ENCODE peak calls at places on chromosomes 6 and 20, in eight cellular contexts. G, Z, S, J, T, B, D and M are unnamed samples.

GRCh38 chr6:170388113-170388512 is 81.6 kb downstream of the FAM120B start:
- DNase-seq in Z (no peak), B (no peak), T (no peak), G (no peak), J (peak), S (no peak), D (no peak), M (no peak)

GRCh38 chr6:156870926-156871539 is 93.9 kb downstream of the ARID1B start:
- DNase-seq in J (no peak), D (no peak), G (no peak), S (no peak), T (no peak), Z (no peak), B (no peak), M (no peak)

GRCh38 chr6:50270427-50270826 is 220.7 kb upstream of the DEFB112 start:
- DNase-seq in Z (no peak), T (no peak), S (no peak), B (no peak), G (no peak), D (no peak), J (no peak), M (no peak)

GRCh38 chr20:58702859-58703648 is 10.5 kb downstream of the NPEPL1 start:
- DNase-seq in J (no peak), Z (no peak), B (no peak), S (no peak), G (peak), D (no peak), T (no peak), M (no peak)

GRCh38 chr20:52601295-52601971 is 370.7 kb upstream of the TSHZ2 start:
- DNase-seq in J (no peak), D (no peak), B (no peak), G (no peak), S (no peak), Z (no peak), T (no peak), M (no peak)

GRCh38 chr20:32034581-32035397 is 17.3 kb upstream of the HCK start:
- DNase-seq in T (no peak), B (no peak), J (no peak), S (no peak), Z (no peak), G (no peak), D (no peak), M (no peak)

GRCh38 chr6:107108201-107108890 is 7.0 kb downstream of the BEND3 start:
- DNase-seq in B (no peak), G (no peak), J (no peak), Z (no peak), S (no peak), D (no peak), T (no peak), M (no peak)

GRCh38 chr6:4155848-4156466 is 20.6 kb upstream of the ECI2 start:
- DNase-seq in B (peak), J (peak), G (no peak), S (no peak), Z (peak), T (peak), D (peak), M (peak)

GRCh38 chr6:659716-660581 is 3.0 kb upstream of the HUS1B start:
- DNase-seq in T (no peak), S (no peak), Z (no peak), B (no peak), G (no peak), J (no peak), D (no peak), M (no peak)

GRCh38 chr6:72820153-72820552 is 198.3 kb downstream of the KCNQ5 start:
- DNase-seq in Z (no peak), D (no peak), G (no peak), S (no peak), T (no peak), B (no peak), J (no peak), M (no peak)

GRCh38 chr20:60294627-60295026 is 336.4 kb downstream of the CDH26 start:
- DNase-seq in B (no peak), S (no peak), J (no peak), Z (no peak), G (no peak), D (no peak), T (no peak), M (no peak)

GRCh38 chr20:10763117-10763516 is 89.3 kb upstream of the JAG1 start:
- DNase-seq in D (no peak), S (no peak), Z (no peak), J (no peak), T (no peak), G (no peak), B (no peak), M (no peak)

GRCh38 chr6:170522565-170523183 is 30.4 kb downstream of the PSMB1 start:
- DNase-seq in Z (no peak), J (peak), D (no peak), B (peak), T (no peak), S (no peak), G (no peak), M (no peak)

GRCh38 chr20:25000268-25000801 is 7.8 kb upstream of the APMAP start:
- DNase-seq in S (no peak), B (no peak), G (peak), T (peak), J (peak), Z (peak), D (no peak), M (peak)

GRCh38 chr6:87074051-87074711 is 20.7 kb downstream of the CGA start:
- DNase-seq in S (no peak), J (peak), T (peak), G (no peak), B (no peak), D (no peak), Z (no peak), M (no peak)

GRCh38 chr20:32580970-32581838 is 3.9 kb downstream of the NOL4L start:
- DNase-seq in T (no peak), G (peak), Z (no peak), S (no peak), B (peak), J (peak), D (no peak), M (no peak)

GRCh38 chr6:107458687-107459282 is 579 bp downstream of the PDSS2 start:
- DNase-seq in B (peak), Z (no peak), D (no peak), J (peak), G (peak), S (peak), T (peak), M (peak)

GRCh38 chr20:53828673-53829085 is 235.0 kb upstream of the ZNF217 start:
- DNase-seq in T (peak), Z (no peak), S (no peak), J (peak), B (peak), G (no peak), D (no peak), M (no peak)

GRCh38 chr6:142993977-142994376 is 49.0 kb upstream of the HIVEP2 start:
- DNase-seq in Z (no peak), T (no peak), G (no peak), J (no peak), D (no peak), B (no peak), S (no peak), M (no peak)

DNA sequence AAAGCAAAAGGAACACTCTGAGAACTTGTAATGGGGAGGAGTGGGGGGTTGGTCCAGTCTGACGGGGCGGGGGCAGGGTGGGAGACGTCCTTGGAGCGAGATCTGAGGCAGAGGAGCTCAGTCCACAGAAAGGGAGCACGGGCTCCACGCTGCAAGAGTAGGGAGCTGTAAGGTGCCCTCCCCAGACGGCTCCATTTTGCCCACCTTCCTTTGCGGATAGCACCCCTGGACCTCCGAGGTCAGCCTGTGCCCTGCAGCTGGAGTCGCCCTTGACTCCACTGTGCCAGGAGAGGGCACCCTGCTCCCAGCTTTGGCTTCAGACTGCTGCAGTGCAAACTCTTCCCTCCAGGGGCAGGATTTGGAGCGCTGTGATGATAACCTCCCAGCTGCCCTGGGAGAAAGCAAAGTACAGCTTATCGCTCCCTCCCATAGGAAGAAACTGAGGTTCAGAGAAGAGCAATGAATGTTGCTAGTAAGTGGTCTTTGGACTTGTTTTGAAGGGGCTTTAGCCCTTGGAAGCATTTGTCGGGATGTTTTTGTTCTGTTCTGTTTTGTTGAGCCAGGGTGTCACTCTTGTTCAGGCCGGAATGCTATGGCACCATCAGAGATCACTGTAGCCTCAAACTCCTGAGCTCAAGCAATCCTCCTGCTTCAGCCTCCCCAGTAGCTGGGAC is 9.5 kb upstream of the AHCY start:
- DNase-seq in G (peak), D (peak), B (peak), T (peak), J (peak), Z (peak), S (peak), M (peak)
- TF ChIP-seq CTCF in G (peak), D (peak), B (peak), T (peak), J (peak), Z (peak), S (peak), M (peak)

DNA sequence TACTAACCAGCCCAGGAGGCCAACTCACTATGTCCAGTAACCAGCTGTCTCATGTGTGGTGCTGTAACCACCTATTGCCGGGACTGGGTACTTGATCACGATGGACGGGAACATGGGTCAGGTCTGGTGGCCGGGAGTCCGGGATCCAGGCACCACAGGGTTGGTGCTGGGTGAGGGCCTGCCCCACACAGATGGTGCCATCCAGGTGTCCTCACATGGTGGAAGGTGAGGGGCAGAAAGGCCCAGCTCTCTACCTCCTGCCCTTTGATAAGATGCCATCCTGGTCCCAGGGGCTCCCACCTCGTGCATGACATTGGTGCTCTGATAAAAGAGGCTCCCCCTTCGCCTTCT is 116.3 kb downstream of the TAF4 start:
- DNase-seq in T (no peak), S (no peak), B (no peak), D (no peak), Z (no peak), G (peak), J (no peak), M (no peak)
- TF ChIP-seq CTCF in T (no peak), S (no peak), B (no peak), D (no peak), Z (no peak), G (no peak), J (no peak), M (no peak)

GRCh38 chr6:15596241-15596896 is 66.5 kb downstream of the DTNBP1 start:
- DNase-seq in J (no peak), D (no peak), S (no peak), T (no peak), G (no peak), Z (no peak), B (no peak), M (no peak)
- TF ChIP-seq CTCF in J (no peak), D (no peak), S (no peak), T (no peak), G (no peak), Z (no peak), B (no peak), M (no peak)

DNA sequence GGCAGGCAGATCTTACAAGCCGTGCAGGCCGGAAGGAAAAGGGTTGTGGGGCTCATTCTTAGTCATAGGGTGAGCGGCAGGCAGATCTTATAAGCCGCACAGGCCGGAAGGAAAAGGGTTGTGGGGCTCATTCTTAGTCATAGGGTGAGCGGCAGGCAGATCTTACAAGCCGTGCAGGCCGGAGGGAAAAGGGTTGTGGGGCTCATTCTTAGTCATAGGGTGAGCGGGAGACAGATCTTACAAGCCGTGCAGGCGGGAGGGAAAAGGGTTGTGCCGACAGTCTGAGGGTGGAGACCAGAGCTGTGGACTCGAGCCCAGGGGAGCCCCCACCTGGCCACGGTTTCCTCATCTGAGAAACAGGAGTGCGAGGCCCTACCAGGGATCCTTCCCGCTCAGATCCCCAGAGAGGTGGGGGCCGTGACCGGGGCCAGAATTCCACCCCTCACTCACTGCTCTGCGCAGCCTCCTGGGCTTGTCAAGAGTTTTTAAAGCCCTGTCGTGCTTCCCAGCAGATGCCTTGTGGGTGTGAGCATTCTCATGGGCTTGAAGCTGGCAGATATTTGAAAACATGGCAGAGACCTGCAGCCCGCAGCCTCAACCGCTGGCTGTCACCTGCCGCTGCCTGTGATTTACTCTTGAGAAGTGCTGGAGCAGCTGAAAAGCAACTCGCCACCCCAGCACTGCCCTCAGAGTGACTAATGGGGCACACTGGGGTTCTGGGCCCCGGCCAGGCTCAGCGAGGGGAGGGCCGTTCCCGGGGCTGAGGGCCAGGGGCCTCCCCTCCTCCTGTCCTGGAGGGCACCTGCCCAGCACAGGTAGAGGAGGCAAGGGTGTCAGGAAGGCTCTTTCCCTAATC is 31.9 kb downstream of the NTSR1 start:
- DNase-seq in D (peak), S (peak), G (peak), Z (no peak), J (peak), T (peak), B (no peak), M (peak)
- TF ChIP-seq CTCF in D (no peak), S (no peak), G (no peak), Z (no peak), J (no peak), T (no peak), B (no peak), M (no peak)

DNA sequence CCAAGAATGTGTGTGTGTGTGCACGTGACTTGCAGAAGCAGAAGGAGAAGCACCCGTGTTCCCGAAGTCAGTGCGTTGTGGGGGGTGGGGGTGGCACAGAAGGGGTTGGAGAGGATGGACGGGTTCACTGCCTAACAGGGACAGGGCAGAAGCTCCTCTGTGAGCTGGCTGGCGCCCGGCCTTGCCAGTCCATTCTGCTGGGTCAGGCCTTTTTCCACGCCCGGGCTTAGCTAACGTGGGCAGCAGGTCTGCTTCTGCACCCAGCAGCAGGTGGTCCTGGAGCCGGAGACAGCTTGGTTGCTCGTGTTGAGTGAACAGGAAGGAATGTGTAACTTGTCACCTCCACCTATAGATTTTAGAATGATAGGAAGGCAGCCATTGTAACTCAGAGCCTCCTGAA is 374.4 kb downstream of the CDH4 start:
- DNase-seq in D (no peak), Z (no peak), T (no peak), G (no peak), B (no peak), J (no peak), S (no peak), M (no peak)
- TF ChIP-seq CTCF in D (no peak), Z (no peak), T (no peak), G (no peak), B (no peak), J (no peak), S (no peak), M (no peak)

DNA sequence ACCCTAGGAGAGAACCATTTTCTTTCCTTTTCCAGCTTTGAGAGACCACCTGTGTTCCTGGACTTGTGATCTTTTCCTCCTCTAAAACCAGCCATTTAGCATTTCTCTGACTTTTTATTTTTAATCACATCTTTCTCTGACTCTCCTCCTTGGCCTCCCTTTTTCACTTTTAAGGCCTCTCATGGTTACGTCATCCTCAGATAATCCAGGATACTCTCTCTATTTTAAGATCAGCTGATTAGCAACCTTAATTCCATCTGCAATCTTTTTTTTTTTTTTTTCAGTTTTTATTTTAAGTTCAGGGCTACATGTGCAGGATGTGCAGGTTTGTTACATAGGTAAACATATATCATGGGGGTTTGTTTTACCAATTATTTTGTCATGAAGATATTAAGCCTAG is 54.0 kb downstream of the RFPL4B start:
- DNase-seq in Z (no peak), S (no peak), T (no peak), B (no peak), J (no peak), D (no peak), G (no peak), M (no peak)
- TF ChIP-seq CTCF in Z (no peak), S (no peak), T (no peak), B (no peak), J (no peak), D (no peak), G (no peak), M (no peak)

DNA sequence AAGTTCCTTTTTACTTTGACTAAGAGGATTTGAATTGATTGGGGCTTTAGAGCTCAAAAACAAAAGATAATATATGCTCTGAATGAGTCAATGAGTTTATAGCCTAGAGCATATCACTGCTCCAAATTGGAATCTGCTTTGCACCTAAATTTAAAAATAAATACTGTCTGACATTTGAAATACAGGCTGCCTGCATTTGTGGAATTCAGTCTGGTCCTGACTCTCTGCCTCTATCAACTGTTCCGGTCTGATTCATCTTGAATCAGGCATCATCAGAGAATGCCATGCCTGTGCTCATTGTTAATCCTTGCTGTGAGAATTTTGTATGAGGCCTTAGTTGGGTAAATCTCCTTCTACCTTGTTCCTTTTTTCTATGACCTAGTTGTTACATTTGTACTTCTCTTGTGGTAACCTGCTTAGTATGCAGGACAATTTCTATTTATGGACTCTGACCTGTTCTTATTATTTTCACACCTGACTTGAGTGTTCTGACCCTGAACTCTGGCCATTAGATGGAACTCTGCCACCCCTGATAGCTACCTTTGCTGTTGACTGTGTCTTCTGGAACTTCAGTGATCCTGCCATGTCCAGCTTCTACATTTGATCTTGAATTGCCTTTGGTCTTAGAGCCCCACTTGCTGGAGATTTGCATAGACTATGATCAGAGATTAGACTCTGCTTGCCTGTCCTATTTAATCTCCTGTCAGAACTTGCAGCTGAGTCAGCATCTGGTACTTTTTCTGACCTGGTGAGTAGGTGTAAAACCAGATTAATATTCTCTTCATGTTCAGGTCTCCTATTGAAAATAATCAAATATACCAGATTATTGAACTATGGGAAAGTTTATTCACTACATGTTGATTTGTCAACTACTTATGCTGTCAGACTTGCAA is 442.7 kb upstream of the HS3ST5 start:
- DNase-seq in Z (no peak), D (no peak), T (no peak), S (peak), B (no peak), G (no peak), J (no peak), M (no peak)
- TF ChIP-seq CTCF in Z (no peak), D (no peak), T (no peak), S (no peak), B (no peak), G (no peak), J (no peak), M (no peak)